ENCODE peak calls at places on chromosomes 2 and 18, in seven cellular contexts. D is lower lobe of right lung; J is breast epithelium; B is GM23248; N is iPS DF 6.9; Z is activated gamma-delta T cell treated with anti-CD3 and anti-CD28 coated beads, Interleukin-2, amount 50 U/mL, for 16 hours; C is astrocyte of the spinal cord. G is an unnamed sample.

GRCh38 chr18:78814321-78814720 is 165.3 kb upstream of the SALL3 start:
- DNase-seq in D (no peak), N (no peak), J (no peak), Z (no peak), B (no peak), C (no peak), G (no peak)

GRCh38 chr2:203605302-203605701 is 70.2 kb upstream of the RAPH1 start:
- DNase-seq in C (no peak), N (no peak), D (no peak), J (no peak), Z (no peak), B (no peak), G (no peak)

GRCh38 chr2:121570036-121570664 is 39.5 kb downstream of the RNU4ATAC start:
- DNase-seq in J (no peak), C (no peak), D (no peak), Z (no peak), N (no peak), B (no peak), G (peak)

GRCh38 chr2:240597419-240598181 is 11.1 kb downstream of the CAPN10 start:
- DNase-seq in Z (no peak), C (no peak), B (no peak), N (no peak), J (no peak), D (peak), G (no peak)

GRCh38 chr2:95029898-95030341 is 4.4 kb downstream of the MAL start:
- DNase-seq in N (no peak), B (no peak), C (no peak), D (no peak), J (no peak), Z (no peak), G (no peak)

GRCh38 chr2:213147550-213147949 is 3.9 kb downstream of the IKZF2 start:
- DNase-seq in Z (no peak), D (no peak), C (no peak), N (no peak), J (no peak), B (no peak), G (no peak)

GRCh38 chr2:25309402-25309801 is 32.3 kb downstream of the DNMT3A start:
- DNase-seq in D (no peak), C (peak), Z (peak), B (peak), N (no peak), J (no peak), G (peak)

GRCh38 chr2:149020432-149020851 is 18.1 kb upstream of the LYPD6B start:
- DNase-seq in B (no peak), N (no peak), D (no peak), J (peak), Z (no peak), C (no peak), G (no peak)

GRCh38 chr2:83058683-83059082 is 1400.4 kb downstream of the SUCLG1 start:
- DNase-seq in B (no peak), N (no peak), Z (no peak), C (no peak), J (no peak), D (no peak), G (no peak)

GRCh38 chr2:21836261-21836660 is 712.5 kb downstream of the TDRD15 start:
- DNase-seq in N (no peak), Z (no peak), C (no peak), J (no peak), D (no peak), B (no peak), G (no peak)

GRCh38 chr18:24534271-24534670 is 73.8 kb downstream of the HRH4 start:
- DNase-seq in Z (no peak), B (no peak), J (no peak), D (no peak), N (no peak), C (no peak), G (no peak)

GRCh38 chr18:35861367-35862114 is 110.9 kb upstream of the RMP24 start:
- DNase-seq in J (no peak), N (no peak), D (no peak), C (peak), B (no peak), Z (no peak), G (no peak)

GRCh38 chr2:19900536-19901200 is 1.1 kb downstream of the TTC32 start:
- DNase-seq in C (peak), B (peak), D (no peak), N (no peak), J (no peak), Z (no peak), G (peak)

GRCh38 chr2:157498501-157498900 is 54.6 kb upstream of the CYTIP start:
- DNase-seq in C (no peak), D (no peak), B (no peak), J (no peak), Z (no peak), N (no peak), G (no peak)

GRCh38 chr2:142130111-142131015 is 453 bp downstream of the LRP1B start:
- DNase-seq in N (no peak), J (peak), B (peak), C (peak), D (peak), Z (no peak), G (peak)

GRCh38 chr2:18171191-18172139 is 293.0 kb downstream of the KCNS3 start:
- DNase-seq in C (peak), N (no peak), Z (no peak), D (no peak), J (no peak), B (peak), G (no peak)

GRCh38 chr2:223055140-223055539 is 3.1 kb downstream of the KCNE4 start:
- DNase-seq in B (peak), Z (no peak), N (no peak), J (no peak), C (peak), D (no peak), G (no peak)

GRCh38 chr2:29844713-29845320 is 76.6 kb downstream of the ALK start:
- DNase-seq in Z (no peak), N (no peak), D (no peak), B (peak), J (no peak), C (peak), G (peak)

GRCh38 chr2:27566628-27567027 is 16.2 kb upstream of the ZNF512 start:
- DNase-seq in J (no peak), N (no peak), C (peak), Z (no peak), D (no peak), B (peak), G (no peak)

GRCh38 chr2:219430633-219431615 is 3.7 kb upstream of the SPEG start:
- DNase-seq in C (peak), B (peak), J (no peak), Z (no peak), D (no peak), N (no peak), G (peak)

GRCh38 chr2:161136194-161136593 is 24.0 kb upstream of the TANK start:
- DNase-seq in N (no peak), D (no peak), Z (no peak), J (no peak), C (peak), B (no peak), G (no peak)

GRCh38 chr2:235049069-235049468 is 97.3 kb downstream of the SH3BP4 start:
- DNase-seq in B (peak), C (no peak), Z (no peak), N (no peak), J (peak), D (no peak), G (no peak)

GRCh38 chr18:36176739-36177138 is 10.6 kb upstream of the MOCOS start:
- DNase-seq in D (no peak), B (peak), N (no peak), Z (no peak), C (peak), J (no peak), G (no peak)

GRCh38 chr2:46377287-46377605 is 80.0 kb downstream of the EPAS1 start:
- DNase-seq in Z (no peak), D (no peak), B (no peak), J (no peak), C (no peak), N (no peak), G (peak)

GRCh38 chr2:150599889-150600288 is 112.4 kb upstream of the RND3 start:
- DNase-seq in J (no peak), B (no peak), C (no peak), N (no peak), Z (no peak), D (no peak), G (no peak)

GRCh38 chr2:84454581-84454980 is 4.5 kb downstream of the SUCLG1 start:
- DNase-seq in N (no peak), J (no peak), B (no peak), D (no peak), Z (no peak), C (no peak), G (no peak)

GRCh38 chr18:50057009-50057408 is 137.9 kb downstream of the MYO5B start:
- DNase-seq in D (no peak), N (no peak), Z (no peak), J (no peak), B (no peak), C (no peak), G (no peak)

GRCh38 chr2:158745067-158745865 is 49.9 kb upstream of the DAPL1 start:
- DNase-seq in N (peak), D (no peak), J (no peak), B (peak), C (peak), Z (no peak), G (peak)

GRCh38 chr2:229330952-229331351 is 59.9 kb upstream of the PID1 start:
- DNase-seq in B (no peak), J (no peak), C (no peak), N (no peak), Z (no peak), D (no peak), G (no peak)

GRCh38 chr2:197707316-197708213 is 2.4 kb downstream of the MARS2 start:
- DNase-seq in B (peak), D (no peak), C (peak), N (no peak), Z (no peak), J (no peak), G (peak)

GRCh38 chr18:57432765-57433400 is 2.3 kb upstream of the ONECUT2 start:
- DNase-seq in J (no peak), Z (no peak), D (no peak), B (no peak), C (no peak), N (no peak), G (no peak)